ENCODE peak calls at places on chromosomes 3 and 15, in six cellular contexts. One of them, this sample, is unnamed.

GRCh38 chr15:81852826-81853225 is 193.0 kb downstream of the MEX3B start:
- DNase-seq in Calu3: no peak
- DNase-seq in brain microvascular endothelial cell: no peak
- DNase-seq in AG09319: no peak
- DNase-seq in DMS79: no peak
- DNase-seq in cardiac muscle cell: no peak
- DNase-seq in this sample: no peak

GRCh38 chr3:58029842-58030584 is 21.8 kb downstream of the FLNB start:
- DNase-seq in Calu3: no peak
- DNase-seq in brain microvascular endothelial cell: no peak
- DNase-seq in AG09319: no peak
- DNase-seq in DMS79: no peak
- DNase-seq in cardiac muscle cell: no peak
- DNase-seq in this sample: no peak

GRCh38 chr15:62141643-62142588 is 23.2 kb downstream of the C2CD4B start:
- DNase-seq in Calu3: no peak
- DNase-seq in brain microvascular endothelial cell: no peak
- DNase-seq in AG09319: no peak
- DNase-seq in DMS79: no peak
- DNase-seq in cardiac muscle cell: peak
- DNase-seq in this sample: no peak

GRCh38 chr3:135034881-135035440 is 239.9 kb downstream of the EPHB1 start:
- DNase-seq in Calu3: no peak
- DNase-seq in brain microvascular endothelial cell: no peak
- DNase-seq in AG09319: no peak
- DNase-seq in DMS79: no peak
- DNase-seq in cardiac muscle cell: no peak
- DNase-seq in this sample: no peak

GRCh38 chr3:34782876-34783275 is 856.4 kb upstream of the ARPP21 start:
- DNase-seq in Calu3: no peak
- DNase-seq in brain microvascular endothelial cell: no peak
- DNase-seq in AG09319: no peak
- DNase-seq in DMS79: peak
- DNase-seq in cardiac muscle cell: peak
- DNase-seq in this sample: no peak

GRCh38 chr3:183478501-183478900 is 50.1 kb upstream of the MCF2L2 start:
- DNase-seq in Calu3: no peak
- DNase-seq in brain microvascular endothelial cell: no peak
- DNase-seq in AG09319: no peak
- DNase-seq in DMS79: no peak
- DNase-seq in cardiac muscle cell: no peak
- DNase-seq in this sample: no peak

GRCh38 chr3:131835906-131836305 is 198.9 kb downstream of the CPNE4 start:
- DNase-seq in Calu3: no peak
- DNase-seq in brain microvascular endothelial cell: no peak
- DNase-seq in AG09319: no peak
- DNase-seq in DMS79: no peak
- DNase-seq in cardiac muscle cell: no peak
- DNase-seq in this sample: no peak

GRCh38 chr15:90211440-90212168 is 10.5 kb downstream of the SEMA4B start:
- DNase-seq in Calu3: peak
- DNase-seq in brain microvascular endothelial cell: peak
- DNase-seq in AG09319: no peak
- DNase-seq in DMS79: no peak
- DNase-seq in cardiac muscle cell: no peak
- DNase-seq in this sample: no peak

GRCh38 chr3:193030276-193030675 is 112.6 kb upstream of the MB21D2 start:
- DNase-seq in Calu3: no peak
- DNase-seq in brain microvascular endothelial cell: peak
- DNase-seq in AG09319: no peak
- DNase-seq in DMS79: no peak
- DNase-seq in cardiac muscle cell: peak
- DNase-seq in this sample: no peak